ENCODE peak calls at places on chromosomes 6 and 20, in ten cellular contexts. G is AG09319, W is colonic mucosa, Y is WTC11, R is cardiac muscle cell, Z is pancreas, N is GM12865, A is cardiac fibroblast, T is esophagus squamous epithelium, K is sigmoid colon. B is an unnamed sample.

GRCh38 chr6:135535989-135536414 is 38.5 kb upstream of the AHI1 start:
- DNase-seq in G (peak; percentile 77), W (no peak), Y (no peak), R (peak; percentile 93), Z (peak; percentile 17), N (peak; percentile 35), A (peak; percentile 95), T (no peak), K (no peak), B (peak; percentile 8)

GRCh38 chr6:110075406-110075805 is 97.3 kb downstream of the GPR6 start:
- DNase-seq in G (no peak), W (no peak), Y (no peak), R (peak; percentile 54), Z (no peak), N (no peak), A (peak; percentile 17), T (no peak), K (no peak), B (no peak)

GRCh38 chr6:3340358-3340798 is 81.6 kb downstream of the PSMG4 start:
- DNase-seq in G (no peak), W (no peak), Y (no peak), R (peak; percentile 31), Z (no peak), N (no peak), A (no peak), T (no peak), K (no peak), B (no peak)

GRCh38 chr20:59588236-59588855 is 16.0 kb upstream of the PHACTR3 start:
- DNase-seq in G (no peak), W (no peak), Y (no peak), R (no peak), Z (no peak), N (no peak), A (no peak), T (no peak), K (no peak), B (no peak)

GRCh38 chr6:163427498-163428254 is 13.2 kb downstream of the QKI start:
- DNase-seq in G (peak; percentile 43), W (no peak), Y (no peak), R (peak; percentile 91), Z (no peak), N (peak; percentile 36), A (peak; percentile 89), T (no peak), K (no peak), B (no peak)

GRCh38 chr6:144921206-144921975 is 636.3 kb downstream of the UTRN start:
- DNase-seq in G (no peak), W (no peak), Y (no peak), R (no peak), Z (peak; percentile 54), N (no peak), A (no peak), T (no peak), K (no peak), B (no peak)

GRCh38 chr6:52475307-52475706 is 55.2 kb downstream of the EFHC1 start:
- DNase-seq in G (no peak), W (no peak), Y (no peak), R (peak; percentile 51), Z (no peak), N (no peak), A (peak; percentile 53), T (no peak), K (no peak), B (no peak)

GRCh38 chr20:23147964-23148720 is 62.0 kb upstream of the CD93 start:
- DNase-seq in G (peak; percentile 44), W (peak; percentile 16), Y (no peak), R (peak; percentile 53), Z (no peak), N (peak; percentile 84), A (peak; percentile 56), T (no peak), K (peak; percentile 77), B (peak; percentile 18)

GRCh38 chr6:168427184-168427583 is 13.8 kb upstream of the SMOC2 start:
- DNase-seq in G (no peak), W (no peak), Y (no peak), R (no peak), Z (no peak), N (no peak), A (no peak), T (no peak), K (no peak), B (no peak)

GRCh38 chr6:168428863-168429262 is 12.1 kb upstream of the SMOC2 start:
- DNase-seq in G (no peak), W (no peak), Y (no peak), R (no peak), Z (no peak), N (no peak), A (no peak), T (no peak), K (no peak), B (no peak)

GRCh38 chr6:168433898-168434297 is 7.1 kb upstream of the SMOC2 start:
- DNase-seq in G (no peak), W (no peak), Y (no peak), R (no peak), Z (no peak), N (no peak), A (no peak), T (no peak), K (no peak), B (no peak)

GRCh38 chr6:168432196-168432595 is 8.8 kb upstream of the SMOC2 start:
- DNase-seq in G (no peak), W (no peak), Y (no peak), R (no peak), Z (no peak), N (no peak), A (no peak), T (no peak), K (no peak), B (no peak)

DNA sequence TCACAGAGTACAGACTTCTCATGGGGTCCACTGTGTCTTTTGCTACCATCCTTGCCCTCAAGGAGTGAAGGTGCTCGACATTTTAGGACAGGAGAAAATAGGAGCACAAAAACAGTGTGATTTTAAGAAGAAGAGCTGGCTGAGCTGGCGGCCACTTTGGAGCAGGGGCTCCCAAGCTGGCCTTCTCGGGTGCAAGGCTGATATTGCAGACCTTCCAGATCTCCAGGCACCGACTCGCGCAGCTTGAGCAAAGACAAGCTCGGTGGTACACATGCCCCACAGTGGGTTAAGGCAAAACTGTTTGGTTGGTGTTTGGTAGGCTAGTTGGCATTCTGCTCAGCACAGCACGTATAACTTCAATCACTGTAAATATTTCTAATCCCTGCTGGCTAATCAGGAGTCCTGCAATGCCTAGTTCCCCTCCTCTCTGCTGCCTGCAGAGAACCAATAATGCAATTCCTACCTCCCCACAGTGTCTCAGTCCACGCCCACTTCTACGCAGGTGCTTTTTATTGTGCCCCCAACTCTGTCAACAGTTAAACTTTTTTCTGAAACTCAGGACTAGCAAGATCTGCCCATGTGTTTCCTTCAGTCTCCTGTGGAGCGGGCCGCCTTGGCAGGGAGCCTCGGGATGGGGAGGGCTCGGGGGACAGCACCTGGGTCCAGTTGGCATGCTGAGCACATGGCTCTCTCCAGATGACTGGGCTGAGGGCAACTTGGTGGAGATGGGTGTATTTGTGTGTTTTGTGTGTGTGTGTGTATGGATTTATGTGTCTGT is 12.7 kb upstream of the SMOC2 start:
- DNase-seq in G (no peak), W (peak; percentile 39), Y (no peak), R (no peak), Z (no peak), N (no peak), A (no peak), T (no peak), K (no peak), B (no peak)
- TF ChIP-seq CTCF in G (no peak), W (no peak), Y (no peak), R (no peak), Z (no peak), N (no peak), A (no peak), T (no peak), K (no peak), B (no peak)

GRCh38 chr20:5886788-5887187 is 63.5 kb downstream of the TRMT6 start:
- DNase-seq in G (no peak), W (no peak), Y (no peak), R (peak; percentile 39), Z (no peak), N (no peak), A (peak; percentile 35), T (no peak), K (no peak), B (no peak)

GRCh38 chr20:5884465-5885335 is 65.6 kb downstream of the TRMT6 start:
- DNase-seq in G (no peak), W (no peak), Y (no peak), R (no peak), Z (no peak), N (no peak), A (no peak), T (no peak), K (no peak), B (no peak)

GRCh38 chr20:5887386-5887785 is 62.9 kb downstream of the TRMT6 start:
- DNase-seq in G (no peak), W (no peak), Y (no peak), R (no peak), Z (no peak), N (no peak), A (no peak), T (no peak), K (no peak), B (no peak)

GRCh38 chr20:5888051-5888450 is 62.3 kb downstream of the TRMT6 start:
- DNase-seq in G (no peak), W (no peak), Y (no peak), R (peak; percentile 29), Z (no peak), N (no peak), A (no peak), T (no peak), K (no peak), B (no peak)

GRCh38 chr20:5885866-5886265 is 64.5 kb downstream of the TRMT6 start:
- DNase-seq in G (no peak), W (no peak), Y (no peak), R (no peak), Z (no peak), N (no peak), A (no peak), T (no peak), K (no peak), B (no peak)
- TF ChIP-seq CTCF in G (no peak), W (no peak), Y (no peak), R (no peak), Z (no peak), N (no peak), A (no peak), T (no peak), K (no peak), B (no peak)

DNA sequence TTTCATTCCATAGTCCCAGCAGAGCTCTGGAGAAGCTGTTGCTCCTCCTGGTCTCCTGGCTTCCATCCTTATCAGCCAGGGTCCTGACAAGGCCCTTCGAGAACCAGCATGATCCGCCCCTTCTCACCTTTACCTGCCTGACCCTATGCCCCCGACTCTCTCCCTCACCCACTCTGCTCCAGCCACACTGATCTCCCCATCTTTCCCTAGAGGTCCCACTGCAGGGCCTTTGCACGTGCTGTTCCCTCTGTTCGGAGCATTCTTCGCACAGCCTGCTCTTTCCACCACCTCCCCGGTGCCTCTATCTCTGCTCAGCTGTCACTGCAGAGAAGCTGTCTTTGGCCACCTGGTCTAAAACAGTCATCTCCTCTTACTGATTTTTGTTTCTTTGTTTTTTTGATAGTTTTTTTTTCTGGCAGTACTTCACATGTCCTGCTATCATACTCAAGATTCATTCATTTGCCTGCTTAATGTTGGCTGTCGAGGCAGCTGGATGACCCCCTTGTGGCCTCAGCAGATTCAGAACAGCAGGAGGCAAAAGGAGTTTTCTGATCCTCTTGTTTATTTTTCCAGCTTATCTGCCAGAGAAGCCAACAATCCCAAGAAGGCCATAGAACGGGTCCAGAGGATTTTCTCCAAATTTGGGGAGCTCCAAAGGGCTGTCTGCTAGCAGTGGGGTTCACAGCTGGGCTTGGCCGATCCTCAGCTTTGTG is 1.6 kb upstream of the PTGIS start:
- DNase-seq in G (no peak), W (no peak), Y (no peak), R (peak; percentile 76), Z (no peak), N (no peak), A (peak; percentile 66), T (no peak), K (peak; percentile 83), B (no peak)
- TF ChIP-seq CTCF in G (no peak), W (no peak), Y (no peak), R (peak; percentile 14), Z (no peak), N (no peak), A (no peak), T (no peak), K (no peak), B (no peak)

GRCh38 chr6:31580807-31581437 is 1.3 kb downstream of the LTB start:
- DNase-seq in G (peak; percentile 51), W (peak; percentile 88), Y (peak; percentile 90), R (peak; percentile 86), Z (peak; percentile 87), N (peak; percentile 88), A (peak; percentile 86), T (no peak), K (peak; percentile 94), B (peak; percentile 98)
- TF ChIP-seq CTCF in G (peak; percentile 76), W (peak; percentile 99), Y (peak; percentile 95), R (peak; percentile 96), Z (peak; percentile 99), N (peak; percentile 94), A (peak; percentile 71), T (peak; percentile 93), K (peak; percentile 86), B (peak; percentile 100)

B was measured in Calu3.